ENCODE peak calls at places on chromosomes 6 and 20, in four cellular contexts. A is K562, J is HepG2, N is GM12878. K is an unnamed sample.

GRCh38 chr6:82751718-82752117 is 313.9 kb downstream of the UBE3D start:
- DNase-seq in A (no peak), J (no peak), N (no peak), K (no peak)

GRCh38 chr6:136635615-136636014 is 85.4 kb upstream of the MAP7 start:
- DNase-seq in A (no peak), J (no peak), N (no peak), K (no peak)

GRCh38 chr20:4709261-4710105 is 12.2 kb upstream of the PRND start:
- DNase-seq in A (no peak), J (no peak), N (no peak), K (no peak)

GRCh38 chr6:154721460-154721859 is 11.8 kb upstream of the SCAF8 start:
- DNase-seq in A (no peak), J (no peak), N (no peak), K (no peak)

GRCh38 chr20:64150756-64151633 is 13.3 kb upstream of the MYT1 start:
- DNase-seq in A (no peak), J (no peak), N (no peak), K (no peak)

GRCh38 chr6:128519931-128520435 is 416 bp downstream of the PTPRK start:
- DNase-seq in A (no peak), J (no peak), N (no peak), K (no peak)

GRCh38 chr20:40961686-40962640 is 66.7 kb upstream of the TOP1 start:
- DNase-seq in A (no peak), J (no peak), N (no peak), K (no peak)

GRCh38 chr20:34088871-34089479 is 23.1 kb downstream of the EIF2S2 start:
- DNase-seq in A (no peak), J (no peak), N (no peak), K (no peak)

GRCh38 chr20:62143118-62143975 is at the start of the genes PSMA7 and SS18L1:
- DNase-seq in A (peak; percentile 83), J (peak; percentile 84), N (no peak), K (peak; percentile 50)

GRCh38 chr6:105430685-105431084 is 27.8 kb upstream of the PREP start:
- DNase-seq in A (no peak), J (no peak), N (no peak), K (no peak)

GRCh38 chr6:36827261-36828079 is 11.8 kb downstream of the CPNE5 start:
- DNase-seq in A (peak; percentile 69), J (no peak), N (no peak), K (no peak)

GRCh38 chr6:36659271-36659670 is 19.2 kb upstream of the CDKN1A start:
- DNase-seq in A (no peak), J (no peak), N (no peak), K (no peak)

GRCh38 chr6:126696921-126697693 is 357.2 kb downstream of the CENPW start:
- DNase-seq in A (no peak), J (no peak), N (no peak), K (no peak)

GRCh38 chr20:38269715-38270114 is 9.2 kb upstream of the KIAA1755 start:
- DNase-seq in A (no peak), J (no peak), N (no peak), K (no peak)

GRCh38 chr6:148343028-148343374 is 363 bp downstream of the SASH1 start:
- DNase-seq in A (no peak), J (no peak), N (no peak), K (no peak)

GRCh38 chr6:108779521-108779920 is 68.7 kb upstream of the ARMC2 start:
- DNase-seq in A (no peak), J (no peak), N (no peak), K (no peak)

GRCh38 chr6:23031986-23032385 is 462.6 kb downstream of the HDGFL1 start:
- DNase-seq in A (no peak), J (no peak), N (no peak), K (no peak)

GRCh38 chr6:100808638-100809275 is 72.4 kb downstream of the ASCC3 start:
- DNase-seq in A (no peak), J (no peak), N (no peak), K (no peak)

GRCh38 chr6:56995347-56995746 is 40.4 kb downstream of the BEND6 start:
- DNase-seq in A (no peak), J (peak; percentile 21), N (no peak), K (peak; percentile 19)

GRCh38 chr6:7991992-7992815 is 72.0 kb downstream of the BLOC1S5 start:
- DNase-seq in A (peak; percentile 43), J (peak; percentile 69), N (peak; percentile 13), K (peak; percentile 24)

GRCh38 chr6:16811277-16811979 is 50.2 kb upstream of the ATXN1 start:
- DNase-seq in A (no peak), J (no peak), N (no peak), K (no peak)

GRCh38 chr6:31580807-31581437 is 1.3 kb downstream of the LTB start:
- DNase-seq in A (peak; percentile 98), J (peak; percentile 61), N (no peak), K (peak; percentile 33)
- TF ChIP-seq REST in A (no peak), J (no peak), N (peak; percentile 36), K (no peak)

DNA sequence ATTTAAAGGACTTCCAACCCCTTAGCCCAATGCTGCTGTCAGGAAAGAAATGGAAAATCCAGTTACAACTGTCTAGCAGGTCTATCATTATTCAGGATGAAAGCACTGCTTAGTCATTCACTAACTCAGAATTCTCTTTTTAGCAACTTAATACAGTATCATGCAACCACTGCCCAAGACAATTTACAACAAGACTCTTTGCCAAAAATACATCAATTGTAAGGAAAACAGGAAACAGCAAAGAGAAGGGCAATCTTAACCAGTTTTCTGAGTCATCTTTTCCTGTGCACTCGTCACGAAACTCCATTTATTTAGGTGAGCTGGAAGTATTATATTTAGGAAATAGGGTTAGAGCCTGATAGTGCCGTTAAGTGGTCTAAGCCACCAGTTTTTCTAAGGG is 1197.7 kb upstream of the CITED2 start:
- DNase-seq in A (no peak), J (no peak), N (no peak), K (no peak)
- TF ChIP-seq ZNF274 in A (no peak), J (no peak), N (no peak), K (no peak)

GRCh38 chr6:32886674-32887383 is 32.8 kb downstream of the PSMB9 start:
- DNase-seq in A (no peak), J (no peak), N (no peak), K (no peak)

GRCh38 chr6:32879691-32880090 is 25.7 kb downstream of the PSMB9 start:
- DNase-seq in A (no peak), J (no peak), N (no peak), K (no peak)

GRCh38 chr6:32883789-32884188 is 29.8 kb downstream of the PSMB9 start:
- DNase-seq in A (no peak), J (no peak), N (no peak), K (no peak)

GRCh38 chr6:32885698-32886286 is 31.8 kb downstream of the PSMB9 start:
- DNase-seq in A (no peak), J (peak; percentile 77), N (peak; percentile 23), K (peak; percentile 72)

DNA sequence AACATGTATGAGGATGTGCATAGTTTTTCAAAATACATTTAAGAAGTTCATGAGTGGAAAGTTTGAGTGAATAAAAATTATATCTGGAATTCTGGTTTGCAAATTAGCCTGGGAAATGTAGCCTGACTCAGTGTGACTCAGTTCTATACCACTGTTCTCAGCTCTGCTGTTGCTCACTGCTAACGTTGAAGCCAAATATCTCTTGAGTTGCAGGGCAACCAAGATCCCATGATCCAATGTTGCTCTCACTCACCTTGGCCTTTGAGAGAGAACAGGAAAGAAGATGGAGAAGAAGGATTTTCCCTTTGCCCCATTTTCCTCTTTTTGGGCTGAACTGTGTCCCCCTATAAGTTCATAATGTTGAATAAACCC is 28.9 kb downstream of the PSMB9 start:
- DNase-seq in A (no peak), J (no peak), N (no peak), K (no peak)
- H3K4me1 ChIP-seq in A (peaks cover 4% of the 10 kb centered on the region), J (no peaks in the 10 kb centered on the region), N (peaks cover 3% of the 10 kb centered on the region), K (no peaks in the 10 kb centered on the region)

GRCh38 chr6:5653801-5654200 is 352.9 kb downstream of the NRN1 start:
- DNase-seq in A (no peak), J (no peak), N (no peak), K (no peak)
- TF ChIP-seq REST in A (no peak), J (no peak), N (no peak), K (no peak)

GRCh38 chr6:110563711-110564110 is 87.3 kb upstream of the SLC22A16 start:
- DNase-seq in A (no peak), J (no peak), N (no peak), K (no peak)

GRCh38 chr6:110560239-110561015 is 84.0 kb upstream of the SLC22A16 start:
- DNase-seq in A (no peak), J (no peak), N (no peak), K (no peak)

GRCh38 chr6:110561708-110562107 is 85.3 kb upstream of the SLC22A16 start:
- DNase-seq in A (no peak), J (no peak), N (no peak), K (no peak)

GRCh38 chr6:110561016-110561396 is 84.6 kb upstream of the SLC22A16 start:
- DNase-seq in A (no peak), J (no peak), N (no peak), K (no peak)

DNA sequence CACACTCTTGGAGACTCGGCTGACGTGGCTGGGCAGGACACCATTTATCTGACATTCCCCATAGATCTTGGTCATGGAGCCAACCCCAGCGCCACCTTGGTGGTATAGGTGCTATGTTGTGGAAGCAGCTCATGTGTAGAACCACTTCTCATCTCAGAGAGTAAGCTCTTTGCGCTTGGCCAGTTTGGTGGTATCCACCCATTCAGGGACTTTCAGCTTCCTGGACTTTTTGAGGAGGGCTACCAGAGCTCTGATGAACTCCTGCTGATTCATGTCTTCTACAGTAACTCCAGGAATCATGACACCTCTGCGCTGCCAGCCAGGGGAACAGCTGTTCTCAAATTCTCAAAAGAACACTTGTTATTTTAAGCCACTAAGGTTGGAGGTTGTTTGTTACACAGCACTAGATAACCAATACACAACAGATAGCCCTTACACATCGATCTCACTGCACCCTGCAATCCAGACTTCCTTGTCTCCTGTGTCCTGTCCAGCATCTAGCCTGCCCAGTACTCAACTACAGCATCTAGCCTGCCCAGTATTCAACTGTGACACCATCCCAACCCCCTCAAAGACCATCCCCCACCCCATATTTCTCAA is 86.0 kb upstream of the SLC22A16 start:
- DNase-seq in A (no peak), J (no peak), N (no peak), K (no peak)
- TF ChIP-seq ZNF274 in A (no peak), J (no peak), N (no peak), K (no peak)

GRCh38 chr20:47785900-47786762 is 850 bp upstream of the SULF2 start:
- DNase-seq in A (peak; percentile 46), J (peak; percentile 82), N (no peak), K (peak; percentile 64)
- H3K4me1 ChIP-seq in A (peaks cover 7% of the 10 kb centered on the region), J (peaks cover 42% of the 10 kb centered on the region), N (peaks cover 2% of the 10 kb centered on the region), K (peaks cover 22% of the 10 kb centered on the region)

DNA sequence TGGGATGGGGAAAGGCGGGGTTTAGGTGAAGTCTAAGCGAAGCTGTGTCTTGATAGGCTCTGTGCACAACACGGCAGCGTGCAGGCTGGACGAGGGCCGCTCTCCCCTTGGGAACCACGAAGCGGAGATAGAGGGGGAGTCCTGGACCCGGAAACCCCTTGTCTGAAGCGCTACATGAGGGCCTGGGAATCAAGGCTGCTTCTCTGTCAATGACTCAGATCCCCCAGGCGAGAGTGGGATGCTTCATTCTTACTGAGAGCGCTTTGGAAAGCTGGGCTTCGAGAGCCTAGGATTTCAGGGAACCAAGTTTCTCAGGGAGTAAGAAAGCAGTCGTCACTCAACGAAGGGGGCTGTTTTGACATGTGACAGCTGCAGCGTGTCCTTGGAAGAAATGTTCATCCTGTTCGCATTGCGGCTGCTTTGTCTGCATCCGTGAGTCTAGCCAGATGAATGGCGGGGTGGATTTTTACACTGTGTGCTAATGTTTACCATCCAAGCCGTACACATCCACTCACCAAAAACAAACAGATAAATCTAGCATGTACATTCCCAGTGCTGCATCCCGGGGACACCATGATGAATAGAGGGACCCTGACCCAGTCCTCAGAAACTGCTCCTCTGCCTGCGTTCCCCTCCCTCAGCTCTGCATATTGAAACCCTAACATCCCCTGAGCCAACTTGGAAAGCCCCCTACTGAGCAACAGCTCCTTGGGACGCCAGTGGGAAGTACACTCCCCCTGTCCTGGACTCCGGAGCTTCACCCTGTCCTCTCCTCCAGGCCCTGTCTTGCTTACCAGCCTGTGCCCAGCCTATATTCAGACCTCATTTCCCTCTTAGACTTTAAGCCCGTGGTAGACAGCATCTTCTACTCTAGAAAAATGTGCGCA is 24.5 kb upstream of the RTF2 start:
- DNase-seq in A (no peak), J (peak; percentile 29), N (no peak), K (no peak)
- TF ChIP-seq REST in A (no peak), J (no peak), N (no peak), K (no peak)

K was measured in HCT116.